ENCODE peak calls at places on chromosomes 3 and 15, in ten cellular contexts. M is cardiac fibroblast; K is WERI-Rb-1; U is cardiac muscle cell; W is left lung; O is SK-N-SH; V is CD4-positive, alpha-beta T cell; L is colonic mucosa; P is B cell; J is epithelial cell of esophagus. E is an unnamed sample.

GRCh38 chr15:79804833-79805232 is 92.0 kb downstream of the MTHFS start:
- DNase-seq in M (no peak), K (no peak), U (no peak), W (no peak), O (no peak), V (no peak), L (no peak), P (no peak), J (no peak), E (no peak)

GRCh38 chr15:38531509-38531908 is 33.1 kb downstream of the RASGRP1 start:
- DNase-seq in M (peak; percentile 61), K (no peak), U (no peak), W (no peak), O (no peak), V (no peak), L (no peak), P (no peak), J (peak; percentile 60), E (peak; percentile 78)

GRCh38 chr3:24490151-24490550 is 4.5 kb downstream of the THRB start:
- DNase-seq in M (no peak), K (no peak), U (no peak), W (no peak), O (no peak), V (no peak), L (no peak), P (no peak), J (peak; percentile 69), E (peak; percentile 59)

GRCh38 chr3:65354880-65355279 is 667.1 kb upstream of the ADAMTS9 start:
- DNase-seq in M (no peak), K (no peak), U (no peak), W (no peak), O (no peak), V (no peak), L (no peak), P (no peak), J (no peak), E (no peak)

GRCh38 chr3:54271118-54271517 is 148.8 kb downstream of the CACNA2D3 start:
- DNase-seq in M (no peak), K (no peak), U (no peak), W (no peak), O (no peak), V (no peak), L (no peak), P (no peak), J (no peak), E (no peak)

GRCh38 chr3:86245360-86245759 is 745.6 kb downstream of the VGLL3 start:
- DNase-seq in M (no peak), K (no peak), U (peak; percentile 37), W (no peak), O (peak; percentile 15), V (no peak), L (no peak), P (no peak), J (peak; percentile 10), E (no peak)

GRCh38 chr3:190456779-190457178 is 7.1 kb upstream of the TMEM207 start:
- DNase-seq in M (no peak), K (no peak), U (no peak), W (no peak), O (no peak), V (no peak), L (no peak), P (no peak), J (peak; percentile 30), E (no peak)

GRCh38 chr15:38930851-38931572 is 366.4 kb upstream of the RASGRP1 start:
- DNase-seq in M (peak; percentile 49), K (no peak), U (no peak), W (no peak), O (no peak), V (no peak), L (no peak), P (no peak), J (no peak), E (peak; percentile 51)

GRCh38 chr15:52085289-52085688 is 27.3 kb downstream of the BCL2L10 start:
- DNase-seq in M (no peak), K (no peak), U (no peak), W (no peak), O (no peak), V (no peak), L (no peak), P (no peak), J (peak; percentile 70), E (peak; percentile 23)

GRCh38 chr3:11195721-11196332 is 41.5 kb downstream of the HRH1 start:
- DNase-seq in M (peak; percentile 77), K (no peak), U (no peak), W (no peak), O (no peak), V (no peak), L (no peak), P (no peak), J (no peak), E (peak; percentile 79)

GRCh38 chr3:124057453-124057852 is 65.5 kb upstream of the ROPN1 start:
- DNase-seq in M (no peak), K (no peak), U (no peak), W (no peak), O (no peak), V (no peak), L (no peak), P (no peak), J (no peak), E (no peak)

GRCh38 chr15:34046471-34047145 is 7.6 kb upstream of the AVEN start:
- DNase-seq in M (no peak), K (no peak), U (no peak), W (no peak), O (no peak), V (no peak), L (no peak), P (no peak), J (no peak), E (no peak)

GRCh38 chr3:38549486-38549885 is 53.3 kb downstream of the EXOG start:
- DNase-seq in M (no peak), K (no peak), U (no peak), W (no peak), O (no peak), V (no peak), L (no peak), P (no peak), J (no peak), E (no peak)

GRCh38 chr15:99187886-99188285 is 61.5 kb downstream of the TTC23 start:
- DNase-seq in M (no peak), K (no peak), U (no peak), W (no peak), O (no peak), V (no peak), L (no peak), P (no peak), J (no peak), E (peak; percentile 39)

GRCh38 chr15:65512807-65513416 is 4.6 kb downstream of the DPP8 start:
- DNase-seq in M (peak; percentile 94), K (no peak), U (no peak), W (no peak), O (no peak), V (no peak), L (no peak), P (no peak), J (no peak), E (peak; percentile 67)

GRCh38 chr3:114221165-114221880 is 16.1 kb downstream of the ZNF80 start:
- DNase-seq in M (peak; percentile 91), K (no peak), U (no peak), W (no peak), O (no peak), V (peak; percentile 24), L (no peak), P (no peak), J (no peak), E (no peak)

DNA sequence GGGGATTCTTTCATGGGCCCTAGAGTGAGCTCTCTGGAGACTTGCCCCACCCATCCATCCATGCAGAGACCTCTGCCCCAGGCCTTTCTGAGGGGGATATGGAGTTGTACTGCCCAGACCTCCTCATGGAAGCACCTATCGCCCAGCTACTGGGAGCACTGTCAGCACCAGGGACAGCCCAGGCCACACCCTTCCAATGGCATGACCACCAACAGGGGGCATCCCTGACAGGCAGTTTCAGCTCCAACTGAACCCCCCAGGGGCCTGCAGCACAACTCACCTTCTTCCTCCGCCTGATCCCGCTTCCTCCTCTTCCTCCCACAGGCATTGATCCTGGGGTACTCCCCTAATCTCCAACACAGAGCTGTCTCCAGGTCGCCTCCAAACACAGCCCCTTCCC is 21.8 kb downstream of the MRPS11 start:
- DNase-seq in M (no peak), K (no peak), U (no peak), W (no peak), O (no peak), V (no peak), L (no peak), P (no peak), J (no peak), E (no peak)
- TF ChIP-seq CTCF in M (no peak), K (peak; percentile 53), U (no peak), W (no peak), O (no peak), V (no peak), L (no peak), P (no peak), J (no peak), E (no peak)

GRCh38 chr3:105066106-105066839 is 300.4 kb upstream of the ALCAM start:
- DNase-seq in M (peak; percentile 35), K (no peak), U (no peak), W (no peak), O (no peak), V (no peak), L (no peak), P (no peak), J (peak; percentile 39), E (peak; percentile 46)
- TF ChIP-seq CTCF in M (no peak), K (no peak), U (no peak), W (no peak), O (no peak), V (no peak), L (no peak), P (no peak), J (no peak), E (no peak)

DNA sequence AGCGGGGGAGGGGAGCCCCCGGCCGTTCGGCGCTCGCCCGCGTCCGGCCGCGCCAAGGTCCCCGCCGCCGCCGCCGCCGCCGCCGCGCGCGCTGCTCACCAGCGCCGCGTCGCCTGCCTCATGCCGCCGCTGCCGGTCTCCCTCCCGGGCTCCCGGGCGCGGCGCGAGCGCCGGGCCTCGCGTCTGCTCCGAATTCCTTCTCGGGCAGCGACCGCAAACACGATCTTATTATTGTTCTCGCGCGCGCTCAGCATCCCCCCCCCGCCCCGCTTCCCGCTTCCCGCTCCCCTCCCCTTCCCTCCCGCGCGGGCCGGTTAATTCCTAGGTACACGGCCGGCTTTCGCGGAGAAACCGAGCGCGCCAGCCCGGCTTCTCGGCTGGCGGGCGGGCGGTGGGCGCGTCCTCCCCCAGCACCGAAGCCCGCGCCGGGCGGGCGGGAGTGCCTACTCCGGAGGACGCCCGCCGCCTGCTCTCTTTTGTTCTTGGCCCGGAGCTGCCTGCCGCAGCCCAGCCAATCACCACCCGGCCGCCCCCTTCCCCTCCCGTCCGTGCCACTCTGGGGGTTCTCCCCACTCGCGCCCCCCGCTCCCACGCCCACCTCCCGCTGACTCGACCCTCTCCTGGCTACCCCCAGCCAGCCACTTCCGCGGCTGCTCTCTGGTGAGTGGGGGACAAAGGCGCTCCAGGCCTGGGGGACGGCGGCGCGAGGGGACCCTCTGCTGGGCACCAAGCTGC is at the start of gene HDGFL3:
- DNase-seq in M (peak; percentile 68), K (peak; percentile 77), U (peak; percentile 75), W (peak; percentile 36), O (peak; percentile 87), V (no peak), L (peak; percentile 37), P (peak; percentile 69), J (peak; percentile 59), E (peak; percentile 60)
- TF ChIP-seq CTCF in M (no peak), K (peak; percentile 54), U (peak; percentile 8), W (no peak), O (no peak), V (no peak), L (no peak), P (no peak), J (no peak), E (no peak)

GRCh38 chr3:118495243-118495642 is 539.4 kb downstream of the IGSF11 start:
- DNase-seq in M (no peak), K (no peak), U (no peak), W (no peak), O (no peak), V (no peak), L (no peak), P (no peak), J (no peak), E (no peak)
- TF ChIP-seq CTCF in M (no peak), K (no peak), U (no peak), W (no peak), O (no peak), V (no peak), L (no peak), P (no peak), J (peak; percentile 9), E (no peak)